ENCODE peak calls at places on chromosomes 2 and 18, in six cellular contexts. T is AG09309, O is skeletal muscle cell, Y is dorsolateral prefrontal cortex, G is HCT116, A is mammary epithelial cell. R is an unnamed sample.

GRCh38 chr2:181106229-181106628 is 125.8 kb downstream of the UBE2E3 start:
- DNase-seq in Y (peak), G (no peak), T (no peak), A (no peak), O (no peak), R (no peak)

GRCh38 chr2:165902929-165903328 is 50.6 kb downstream of the TTC21B start:
- DNase-seq in O (no peak), Y (no peak), A (peak), T (no peak), G (no peak), R (peak)

GRCh38 chr2:32874931-32875330 is 71.8 kb upstream of the LTBP1 start:
- DNase-seq in T (no peak), O (peak), Y (no peak), A (no peak), G (no peak), R (no peak)

GRCh38 chr2:219003267-219003634 is 10.0 kb upstream of the CRYBA2 start:
- DNase-seq in A (no peak), O (no peak), T (no peak), G (no peak), Y (no peak), R (no peak)

GRCh38 chr2:130808482-130809268 is 28.0 kb upstream of the ARHGEF4 start:
- DNase-seq in T (no peak), O (no peak), Y (no peak), G (peak), A (peak), R (no peak)

GRCh38 chr2:98835831-98836385 is 100.1 kb downstream of the CRACDL start:
- DNase-seq in Y (no peak), O (no peak), T (no peak), A (no peak), G (no peak), R (no peak)

GRCh38 chr2:141714486-141714885 is 416.3 kb downstream of the LRP1B start:
- DNase-seq in G (no peak), O (no peak), A (no peak), Y (no peak), T (no peak), R (no peak)

GRCh38 chr2:7031424-7032245 is 114.4 kb downstream of the RNF144A start:
- DNase-seq in A (peak), O (peak), G (peak), T (no peak), Y (peak), R (peak)

GRCh38 chr2:215417400-215417951 is 18.4 kb downstream of the FN1 start:
- DNase-seq in T (no peak), Y (no peak), G (no peak), A (no peak), O (no peak), R (no peak)

GRCh38 chr18:59923539-59924196 is 23.9 kb downstream of the PMAIP1 start:
- DNase-seq in A (no peak), Y (no peak), O (no peak), T (no peak), G (no peak), R (no peak)
- H3K4me3 ChIP-seq in A (no peak), Y (no peak), O (no peak), T (no peak), G (peak), R (no peak)

DNA sequence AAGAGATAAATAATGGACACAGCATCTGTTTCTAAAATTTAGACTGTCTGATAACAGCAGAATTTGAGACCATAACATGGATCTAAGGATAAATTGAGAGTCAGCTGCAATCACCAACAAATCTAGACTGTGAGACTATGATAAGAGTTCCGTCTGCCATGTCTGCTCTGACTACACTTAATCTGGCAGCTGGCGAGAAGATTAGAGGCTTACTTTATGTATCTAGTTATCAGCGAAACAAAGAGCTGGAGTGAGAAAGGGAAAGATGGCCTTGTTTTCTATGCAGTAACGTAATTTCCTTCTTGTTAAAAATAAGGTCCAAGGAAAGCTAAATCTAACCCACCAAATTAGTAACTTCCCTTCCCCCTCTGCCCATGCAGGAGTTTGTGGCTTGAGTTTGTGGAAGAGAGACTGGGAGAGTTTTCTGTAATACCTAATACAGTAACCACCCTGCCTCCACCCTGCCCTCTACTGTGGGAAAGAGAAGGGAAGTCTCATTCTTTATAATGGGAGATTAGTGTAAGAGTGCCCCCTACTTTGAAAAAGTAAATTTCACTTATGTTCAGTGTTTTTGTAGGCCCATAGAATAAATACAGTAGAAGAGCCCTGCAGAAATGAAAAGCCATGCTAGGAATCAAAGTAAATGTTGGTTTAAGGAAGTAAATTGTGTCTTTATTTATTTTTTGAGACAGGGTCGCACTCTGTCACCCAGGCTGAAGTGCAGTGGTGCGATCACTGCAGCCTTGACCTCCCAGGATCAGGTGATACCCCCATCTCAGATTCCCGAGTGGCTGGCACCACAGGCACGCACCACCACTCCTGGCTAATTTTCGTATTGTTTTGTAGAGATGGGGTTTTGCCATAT is 27.5 kb downstream of the EML4 start:
- DNase-seq in O (no peak), A (peak), Y (no peak), T (no peak), G (peak), R (peak)
- H3K4me3 ChIP-seq in O (no peak), A (no peak), Y (no peak), T (no peak), G (no peak), R (no peak)

DNA sequence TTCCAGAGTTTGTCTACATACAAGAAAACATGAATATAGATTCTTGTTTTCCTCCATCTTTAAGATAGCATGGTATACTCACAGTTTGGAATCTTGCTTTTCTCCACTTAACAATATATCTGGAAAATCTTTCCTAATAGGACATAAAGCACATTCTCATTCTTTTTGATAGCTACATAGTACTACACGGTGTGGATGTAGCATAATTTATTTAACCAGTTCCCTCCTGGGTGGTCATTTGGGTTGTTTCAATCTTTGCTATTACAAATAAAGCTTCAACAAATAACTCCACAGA is 19.7 kb downstream of the MXD1 start:
- DNase-seq in T (no peak), A (no peak), O (no peak), G (no peak), Y (no peak), R (no peak)
- H3K4me3 ChIP-seq in T (no peak), A (no peak), O (no peak), G (no peak), Y (no peak), R (no peak)

GRCh38 chr2:25825238-25825637 is 53.0 kb downstream of the ASXL2 start:
- DNase-seq in T (no peak), A (peak), O (no peak), G (no peak), Y (no peak), R (no peak)

GRCh38 chr2:25821225-25822056 is 56.8 kb downstream of the ASXL2 start:
- DNase-seq in O (no peak), T (no peak), A (peak), G (no peak), Y (no peak), R (peak)

GRCh38 chr2:25824216-25824615 is 54.1 kb downstream of the ASXL2 start:
- DNase-seq in O (no peak), T (no peak), A (no peak), Y (no peak), G (no peak), R (no peak)

GRCh38 chr2:25824718-25825117 is 53.6 kb downstream of the ASXL2 start:
- DNase-seq in O (no peak), A (no peak), G (no peak), Y (no peak), T (no peak), R (no peak)

DNA sequence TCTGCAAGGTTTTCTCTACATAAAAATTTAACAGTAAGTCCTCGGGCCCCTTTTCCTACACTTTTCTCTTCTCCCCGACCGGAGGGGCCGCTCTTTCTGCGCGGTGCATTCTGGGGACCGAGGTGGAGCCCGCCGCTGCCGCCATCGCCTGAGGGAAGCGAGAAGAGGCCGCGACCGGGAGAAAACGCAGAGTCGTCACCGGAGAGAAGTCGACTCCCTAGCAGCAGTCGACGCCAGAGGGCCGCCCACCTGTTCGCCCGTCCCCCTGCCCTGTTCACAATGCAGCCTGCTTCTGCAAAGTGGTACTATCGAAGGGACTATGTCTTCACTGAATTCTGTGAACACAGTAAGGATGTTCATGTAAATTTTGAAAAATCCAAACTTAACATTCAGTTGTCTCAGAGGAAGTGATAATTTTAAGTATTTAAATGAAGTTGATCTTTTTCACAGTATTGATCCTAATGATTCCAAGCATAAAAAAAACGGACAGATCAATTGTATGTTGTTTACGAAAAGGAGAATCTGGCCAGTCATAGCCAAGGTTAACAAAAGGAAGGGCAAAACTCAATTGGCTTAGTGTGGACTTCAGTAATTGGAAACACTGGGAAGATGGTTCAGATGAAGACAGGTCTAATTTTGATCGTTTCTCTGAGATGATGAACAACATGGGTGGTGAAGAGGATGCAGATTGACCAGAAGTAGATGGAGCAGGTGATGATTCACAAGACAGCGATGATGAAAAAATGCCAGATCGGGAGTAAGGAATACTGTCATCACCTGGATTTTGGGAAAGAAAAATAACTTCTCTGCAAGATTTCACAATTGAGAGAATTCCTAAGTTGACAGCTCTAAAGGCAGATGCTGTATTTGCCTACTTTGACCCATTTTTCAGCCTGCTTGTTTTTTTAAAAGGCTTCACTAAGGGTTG is 55.8 kb downstream of the ASXL2 start:
- DNase-seq in G (no peak), T (no peak), Y (peak), A (peak), O (no peak), R (no peak)
- H3K4me3 ChIP-seq in G (no peak), T (no peak), Y (peak), A (no peak), O (peak), R (no peak)

GRCh38 chr18:23172981-23173380 is 37.7 kb downstream of the CABLES1 start:
- DNase-seq in A (no peak), Y (no peak), G (no peak), O (no peak), T (no peak), R (no peak)

GRCh38 chr18:23171581-23172156 is 36.4 kb downstream of the CABLES1 start:
- DNase-seq in Y (no peak), T (no peak), A (no peak), O (no peak), G (no peak), R (no peak)

GRCh38 chr18:23166863-23167531 is 31.7 kb downstream of the CABLES1 start:
- DNase-seq in Y (no peak), T (no peak), A (no peak), G (no peak), O (no peak), R (no peak)

GRCh38 chr18:23170137-23170536 is 34.9 kb downstream of the CABLES1 start:
- DNase-seq in O (no peak), A (no peak), G (no peak), Y (no peak), T (no peak), R (no peak)

GRCh38 chr18:23169683-23170082 is 34.4 kb downstream of the CABLES1 start:
- DNase-seq in A (no peak), G (no peak), O (no peak), T (no peak), Y (no peak), R (no peak)
- H3K4me3 ChIP-seq in A (no peak), G (no peak), O (no peak), T (no peak), Y (no peak), R (no peak)

GRCh38 chr2:174704647-174705046 is 59.6 kb downstream of the CHRNA1 start:
- DNase-seq in O (no peak), A (no peak), G (no peak), Y (no peak), T (no peak), R (no peak)
- H3K4me3 ChIP-seq in O (no peak), A (no peak), G (no peak), Y (no peak), T (no peak), R (no peak)

GRCh38 chr18:809985-810642 is 1.9 kb downstream of the YES1 start:
- DNase-seq in O (no peak), Y (no peak), A (no peak), G (no peak), T (no peak), R (no peak)
- H3K4me3 ChIP-seq in O (peak), Y (no peak), A (peak), G (peak), T (no peak), R (peak)

GRCh38 chr2:17813015-17813741 is 3.1 kb upstream of the MSGN1 start:
- DNase-seq in A (peak), O (no peak), G (no peak), Y (no peak), T (peak), R (peak)
- H3K4me3 ChIP-seq in A (no peak), O (no peak), G (no peak), Y (no peak), T (no peak), R (no peak)

DNA sequence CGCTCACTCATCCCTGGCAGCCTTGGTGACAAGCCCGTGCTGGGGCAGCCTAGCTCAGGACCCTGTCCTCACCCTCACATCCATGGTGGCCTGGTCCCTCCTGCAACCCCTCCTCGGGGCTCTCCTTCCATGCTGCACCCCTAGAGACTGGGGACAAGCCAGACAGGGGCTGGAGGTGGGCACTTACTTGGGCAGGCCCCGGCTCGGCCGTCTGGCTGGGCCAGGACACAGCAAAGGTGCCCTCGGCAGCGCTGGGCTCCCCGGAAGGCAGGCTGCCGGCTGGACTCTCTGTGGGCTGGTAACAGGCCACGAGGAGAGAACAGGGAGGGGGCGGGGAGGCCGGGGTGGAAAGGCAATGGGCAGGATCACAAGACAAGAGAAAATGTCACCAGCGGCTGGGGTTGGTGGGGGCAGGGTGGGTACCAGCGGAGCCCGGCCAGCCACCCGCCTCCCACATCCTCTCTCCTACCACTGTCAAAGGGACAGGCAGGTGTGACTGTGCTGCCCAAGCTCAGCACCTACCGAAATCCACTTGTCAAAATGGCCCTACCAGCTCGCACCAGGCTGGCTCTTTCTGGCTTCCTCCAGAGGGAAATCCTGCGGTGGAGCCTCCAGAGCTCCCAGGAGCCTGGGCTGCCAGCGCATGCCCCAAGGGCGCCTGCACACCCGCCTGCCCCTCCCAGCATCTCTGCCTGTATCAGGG is 54.7 kb downstream of the BIN1 start:
- DNase-seq in G (no peak), Y (no peak), O (no peak), T (no peak), A (no peak), R (no peak)
- H3K4me3 ChIP-seq in G (no peak), Y (no peak), O (no peak), T (no peak), A (no peak), R (no peak)